ENCODE peak calls at places on chromosome 4, in four cellular contexts. U is ovary, Y is right atrium auricular region, Z is RWPE1. H is an unnamed sample.

GRCh38 chr4:174689618-174690017 is 139.4 kb downstream of the GLRA3 start:
- DNase-seq in U (no peak), Y (no peak), Z (no peak), H (no peak)

GRCh38 chr4:124139044-124139443 is 573.5 kb downstream of the ANKRD50 start:
- DNase-seq in U (no peak), Y (no peak), Z (no peak), H (no peak)

GRCh38 chr4:101987623-101988243 is 197.2 kb downstream of the BANK1 start:
- DNase-seq in U (no peak), Y (no peak), Z (no peak), H (no peak)

GRCh38 chr4:114015444-114015899 is 36.0 kb upstream of the ARSJ start:
- DNase-seq in U (no peak), Y (no peak), Z (peak), H (no peak)

GRCh38 chr4:52106701-52107100 is 55.6 kb downstream of the SPATA18 start:
- DNase-seq in U (no peak), Y (no peak), Z (no peak), H (no peak)

GRCh38 chr4:146975535-146975934 is 29.9 kb upstream of the TTC29 start:
- DNase-seq in U (no peak), Y (no peak), Z (no peak), H (no peak)

GRCh38 chr4:46937493-46937892 is 28.4 kb upstream of the COX7B2 start:
- DNase-seq in U (no peak), Y (no peak), Z (peak), H (no peak)

GRCh38 chr4:70753630-70754029 is 31.9 kb downstream of the RUFY3 start:
- DNase-seq in U (no peak), Y (no peak), Z (no peak), H (no peak)

GRCh38 chr4:899556-899906 is 32.6 kb downstream of the GAK start:
- DNase-seq in U (no peak), Y (no peak), Z (no peak), H (no peak)

GRCh38 chr4:149426461-149426860 is 389.2 kb downstream of the IQCM start:
- DNase-seq in U (no peak), Y (no peak), Z (no peak), H (no peak)

GRCh38 chr4:72997409-72997808 is 72.1 kb downstream of the COX18 start:
- DNase-seq in U (no peak), Y (no peak), Z (peak), H (no peak)

GRCh38 chr4:1746919-1747602 is 25.7 kb downstream of the TACC3 start:
- DNase-seq in U (no peak), Y (no peak), Z (no peak), H (no peak)

GRCh38 chr4:147049940-147050852 is 104.5 kb upstream of the TTC29 start:
- DNase-seq in U (no peak), Y (no peak), Z (no peak), H (no peak)

GRCh38 chr4:108291137-108291536 is 122.4 kb upstream of the LEF1 start:
- DNase-seq in U (no peak), Y (no peak), Z (no peak), H (no peak)

GRCh38 chr4:138645289-138645688 is 370.3 kb upstream of the NOCT start:
- DNase-seq in U (no peak), Y (no peak), Z (no peak), H (no peak)

GRCh38 chr4:17027495-17027894 is 129.1 kb upstream of the LDB2 start:
- DNase-seq in U (no peak), Y (no peak), Z (peak), H (no peak)

GRCh38 chr4:74267998-74268606 is 40.2 kb upstream of the EPGN start:
- DNase-seq in U (no peak), Y (no peak), Z (peak), H (no peak)

GRCh38 chr4:87416965-87417364 is 5.4 kb upstream of the NUDT9 start:
- DNase-seq in U (no peak), Y (no peak), Z (no peak), H (no peak)

GRCh38 chr4:123415977-123416376 is 19.4 kb downstream of the SPRY1 start:
- DNase-seq in U (no peak), Y (no peak), Z (no peak), H (no peak)

GRCh38 chr4:10584042-10584441 is 100.5 kb downstream of the CLNK start:
- DNase-seq in U (no peak), Y (no peak), Z (peak), H (no peak)

GRCh38 chr4:73734405-73735070 is 5.8 kb upstream of the CXCL8 start:
- DNase-seq in U (no peak), Y (no peak), Z (no peak), H (no peak)

GRCh38 chr4:98473046-98473445 is 185.4 kb downstream of the TSPAN5 start:
- DNase-seq in U (no peak), Y (no peak), Z (no peak), H (no peak)

GRCh38 chr4:183397741-183398297 is 46.6 kb upstream of the CDKN2AIP start:
- DNase-seq in U (no peak), Y (no peak), Z (no peak), H (no peak)

GRCh38 chr4:42234817-42235216 is 82.4 kb upstream of the BEND4 start:
- DNase-seq in U (no peak), Y (no peak), Z (no peak), H (no peak)

GRCh38 chr4:153116101-153116680 is 88.1 kb upstream of the TRIM2 start:
- DNase-seq in U (no peak), Y (peak), Z (no peak), H (peak)

GRCh38 chr4:109332926-109333464 is 30.5 kb upstream of the COL25A1 start:
- DNase-seq in U (no peak), Y (no peak), Z (no peak), H (no peak)
- TF ChIP-seq CTCF in U (no peak), Y (no peak), Z (no peak), H (peak)

GRCh38 chr4:6795821-6796220 is 13.3 kb downstream of the KIAA0232 start:
- DNase-seq in U (no peak), Y (no peak), Z (no peak), H (no peak)

GRCh38 chr4:6799091-6799490 is 16.6 kb downstream of the KIAA0232 start:
- DNase-seq in U (no peak), Y (no peak), Z (no peak), H (no peak)

GRCh38 chr4:6794189-6794588 is 11.7 kb downstream of the KIAA0232 start:
- DNase-seq in U (no peak), Y (no peak), Z (no peak), H (no peak)
- TF ChIP-seq CTCF in U (no peak), Y (no peak), Z (no peak), H (no peak)

GRCh38 chr4:67674098-67674497 is 26.9 kb downstream of the UBA6 start:
- DNase-seq in U (no peak), Y (no peak), Z (no peak), H (no peak)
- TF ChIP-seq CTCF in U (no peak), Y (no peak), Z (no peak), H (no peak)

GRCh38 chr4:85257817-85258216 is 217.1 kb upstream of the ARHGAP24 start:
- DNase-seq in U (no peak), Y (no peak), Z (no peak), H (no peak)
- TF ChIP-seq CTCF in U (no peak), Y (no peak), Z (no peak), H (no peak)

DNA sequence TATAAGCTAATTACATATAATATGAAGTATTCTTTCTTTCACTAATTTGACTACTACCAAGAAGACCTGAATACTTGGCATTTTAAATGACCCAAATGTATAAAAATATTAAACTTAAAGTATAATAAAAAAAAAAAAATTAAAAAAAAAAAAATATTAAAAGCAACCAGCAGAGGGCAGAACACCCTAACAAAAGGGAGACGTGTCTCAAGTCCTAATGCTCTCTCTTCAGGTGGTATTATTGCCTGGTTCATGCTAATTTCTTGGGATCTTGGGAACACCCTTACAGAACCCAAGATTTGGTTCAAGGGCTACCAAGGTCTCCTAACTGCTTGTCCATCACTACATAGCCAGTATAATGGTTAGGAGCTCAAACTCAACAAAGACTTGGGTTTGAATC is 754.8 kb downstream of the RAB28 start:
- DNase-seq in U (no peak), Y (no peak), Z (peak), H (no peak)
- TF ChIP-seq CTCF in U (no peak), Y (peak), Z (no peak), H (peak)

GRCh38 chr4:81407726-81408125 is 64.0 kb downstream of the RASGEF1B start:
- DNase-seq in U (no peak), Y (no peak), Z (no peak), H (no peak)

GRCh38 chr4:81405900-81406401 is 65.8 kb downstream of the RASGEF1B start:
- DNase-seq in U (no peak), Y (no peak), Z (peak), H (no peak)

GRCh38 chr4:81408341-81408740 is 63.4 kb downstream of the RASGEF1B start:
- DNase-seq in U (no peak), Y (no peak), Z (no peak), H (no peak)

GRCh38 chr4:81409836-81410235 is 61.9 kb downstream of the RASGEF1B start:
- DNase-seq in U (no peak), Y (no peak), Z (no peak), H (no peak)

DNA sequence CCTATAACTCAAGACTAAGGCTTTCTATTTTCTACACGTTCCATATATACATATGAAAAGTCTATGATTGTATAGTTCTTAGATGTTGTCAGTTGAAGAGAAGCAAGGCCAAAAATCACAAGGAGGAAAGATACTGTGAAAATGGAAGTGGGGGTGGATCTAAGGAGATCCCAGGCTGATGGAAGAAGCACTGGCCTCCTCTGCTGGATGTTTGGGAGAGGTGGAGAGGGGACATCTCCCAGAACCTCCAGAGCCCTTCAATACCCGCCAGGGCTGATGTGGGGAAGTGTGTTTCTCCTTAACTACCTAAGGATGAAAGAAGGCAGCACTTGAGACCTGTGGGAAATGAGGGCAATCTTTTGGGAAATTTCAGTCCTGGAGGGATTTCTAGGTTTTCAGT is 67.4 kb downstream of the RASGEF1B start:
- DNase-seq in U (no peak), Y (no peak), Z (no peak), H (no peak)
- TF ChIP-seq CTCF in U (no peak), Y (no peak), Z (no peak), H (no peak)

GRCh38 chr4:189787216-189788031 is 153.2 kb upstream of the FRG1 start:
- DNase-seq in U (no peak), Y (no peak), Z (no peak), H (no peak)

DNA sequence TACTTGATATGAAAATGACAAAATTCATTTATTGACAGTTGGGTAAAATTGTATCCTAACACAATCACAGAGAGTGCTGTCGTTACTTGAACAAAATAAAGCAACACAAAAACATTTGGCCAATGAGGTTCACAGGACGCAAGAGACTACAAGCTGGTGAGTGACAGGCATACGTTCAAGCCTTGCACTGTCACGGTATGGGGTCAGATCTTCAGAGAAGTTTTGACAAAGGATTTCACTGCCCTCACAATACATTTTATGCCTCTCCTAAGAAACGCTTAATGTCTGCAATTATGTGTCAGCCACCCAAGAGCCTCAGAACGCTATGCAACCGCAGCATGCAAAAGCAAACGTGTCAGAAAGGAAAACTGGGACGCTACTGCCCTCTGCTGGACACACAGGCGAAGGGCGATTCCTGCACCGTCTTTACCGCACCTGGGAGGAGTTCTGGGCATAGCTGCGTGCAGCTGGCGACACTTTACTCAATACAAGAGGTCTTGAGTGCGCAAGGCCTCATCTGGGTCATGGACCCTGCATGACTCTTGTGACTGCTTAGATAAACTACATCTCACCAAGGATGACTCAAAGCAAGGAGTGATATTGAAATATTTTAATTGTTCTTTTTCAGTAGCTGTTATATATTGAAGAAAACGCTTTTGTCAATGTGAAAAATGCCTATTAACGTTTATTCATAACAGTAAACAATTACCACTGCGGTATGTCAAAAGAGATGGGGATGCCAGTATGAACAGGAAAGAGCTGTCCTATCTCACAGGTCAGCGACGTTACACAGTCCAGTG is 147.7 kb upstream of the FRG1 start:
- DNase-seq in U (peak), Y (peak), Z (peak), H (no peak)
- TF ChIP-seq CTCF in U (peak), Y (peak), Z (peak), H (peak)

GRCh38 chr4:20552004-20552403 is 148.3 kb upstream of the PACRGL start:
- DNase-seq in U (no peak), Y (no peak), Z (no peak), H (no peak)
- TF ChIP-seq CTCF in U (no peak), Y (no peak), Z (no peak), H (no peak)

H was measured in osteocyte.